ENCODE peak calls at places on chromosomes 11 and 22, in eight cellular contexts. M is CD8-positive, alpha-beta T cell; H is heart right ventricle; Q is CD8-positive, alpha-beta memory T cell; I is left ventricle myocardium inferior; K is fibroblast of the aortic adventitia; Z is coronary artery; O is SJSA1. B is an unnamed sample.

GRCh38 chr22:47245286-47245685 is 482.8 kb downstream of the TBC1D22A start:
- DNase-seq in M (no peak), H (no peak), Q (no peak), I (no peak), K (no peak), Z (no peak), O (no peak), B (no peak)

GRCh38 chr22:36900880-36901279 is 12.5 kb upstream of the CSF2RB start:
- DNase-seq in M (no peak), H (no peak), Q (no peak), I (no peak), K (peak; percentile 14), Z (no peak), O (no peak), B (peak; percentile 31)

GRCh38 chr11:60927600-60927999 is 3.3 kb downstream of the TMEM132A start:
- DNase-seq in M (no peak), H (no peak), Q (no peak), I (no peak), K (no peak), Z (no peak), O (peak; percentile 44), B (peak; percentile 75)

GRCh38 chr22:24432059-24432853 is 4.9 kb downstream of the ADORA2A start:
- DNase-seq in M (peak; percentile 38), H (peak; percentile 84), Q (no peak), I (peak; percentile 81), K (peak; percentile 83), Z (no peak), O (no peak), B (no peak)

GRCh38 chr11:120710354-120711187 is 199.0 kb downstream of the GRIK4 start:
- DNase-seq in M (no peak), H (no peak), Q (no peak), I (no peak), K (peak; percentile 83), Z (no peak), O (peak; percentile 73), B (no peak)

GRCh38 chr11:117097567-117098268 is 510 bp downstream of the SIK3 start:
- DNase-seq in M (peak; percentile 25), H (peak; percentile 59), Q (peak; percentile 33), I (peak; percentile 42), K (no peak), Z (peak; percentile 83), O (no peak), B (peak; percentile 58)

GRCh38 chr22:38718414-38718813 is 12.7 kb downstream of the GTPBP1 start:
- DNase-seq in M (no peak), H (no peak), Q (no peak), I (no peak), K (peak; percentile 72), Z (no peak), O (peak; percentile 89), B (peak; percentile 73)

GRCh38 chr11:107999759-108000455 is 8.8 kb upstream of the CUL5 start:
- DNase-seq in M (peak; percentile 51), H (no peak), Q (peak; percentile 25), I (no peak), K (peak; percentile 21), Z (no peak), O (no peak), B (no peak)

GRCh38 chr11:4465411-4465810 is 16.3 kb downstream of the OR52K2 start:
- DNase-seq in M (no peak), H (no peak), Q (no peak), I (no peak), K (no peak), Z (no peak), O (no peak), B (no peak)

GRCh38 chr11:29448246-29448877 is 568.5 kb downstream of the KCNA4 start:
- DNase-seq in M (no peak), H (no peak), Q (no peak), I (no peak), K (peak; percentile 61), Z (no peak), O (no peak), B (no peak)

GRCh38 chr11:111565111-111565720 is 24.7 kb downstream of the LAYN start:
- DNase-seq in M (peak; percentile 43), H (peak; percentile 18), Q (peak; percentile 47), I (peak; percentile 26), K (peak; percentile 89), Z (no peak), O (peak; percentile 58), B (peak; percentile 67)

GRCh38 chr11:73951797-73952196 is 971 bp downstream of the DNAJB13 start:
- DNase-seq in M (no peak), H (no peak), Q (no peak), I (no peak), K (no peak), Z (no peak), O (no peak), B (no peak)

GRCh38 chr11:121106812-121107211 is 5.8 kb downstream of the TECTA start:
- DNase-seq in M (no peak), H (no peak), Q (no peak), I (no peak), K (no peak), Z (no peak), O (no peak), B (no peak)

GRCh38 chr11:57478971-57479663 is 18.8 kb downstream of the RTN4RL2 start:
- DNase-seq in M (no peak), H (no peak), Q (no peak), I (no peak), K (no peak), Z (no peak), O (no peak), B (no peak)
- H3K4me3 ChIP-seq in M (no peak overlapping the region), H (no peak overlapping the region), Q (no peak overlapping the region), I (no peak overlapping the region), K (no peak overlapping the region), Z (no peak overlapping the region), O (no peak overlapping the region), B (no peak overlapping the region)

GRCh38 chr11:33847251-33847650 is 44.6 kb downstream of the LMO2 start:
- DNase-seq in M (no peak), H (no peak), Q (no peak), I (no peak), K (no peak), Z (no peak), O (no peak), B (no peak)

GRCh38 chr11:33844236-33844635 is 47.6 kb downstream of the LMO2 start:
- DNase-seq in M (no peak), H (no peak), Q (no peak), I (no peak), K (no peak), Z (no peak), O (no peak), B (no peak)

GRCh38 chr11:33843018-33843417 is 48.9 kb downstream of the LMO2 start:
- DNase-seq in M (no peak), H (no peak), Q (no peak), I (no peak), K (no peak), Z (no peak), O (no peak), B (no peak)

GRCh38 chr11:33842236-33842915 is 49.5 kb downstream of the LMO2 start:
- DNase-seq in M (no peak), H (no peak), Q (no peak), I (no peak), K (no peak), Z (no peak), O (no peak), B (no peak)
- H3K4me3 ChIP-seq in M (no peak overlapping the region), H (no peak overlapping the region), Q (no peak overlapping the region), I (no peak overlapping the region), K (no peak overlapping the region), Z (no peak overlapping the region), O (no peak overlapping the region), B (no peak overlapping the region)

GRCh38 chr11:69533296-69534165 is 52.1 kb downstream of the LINC01488 start:
- DNase-seq in M (no peak), H (no peak), Q (no peak), I (no peak), K (no peak), Z (no peak), O (peak; percentile 60), B (no peak)
- H3K4me3 ChIP-seq in M (no peak overlapping the region), H (no peak overlapping the region), Q (no peak overlapping the region), I (no peak overlapping the region), K (no peak overlapping the region), Z (no peak overlapping the region), O (no peak overlapping the region), B (no peak overlapping the region)

GRCh38 chr22:19962909-19963806 is 21.5 kb upstream of the TXNRD2 start:
- DNase-seq in M (no peak), H (peak; percentile 13), Q (no peak), I (no peak), K (peak; percentile 36), Z (no peak), O (no peak), B (peak; percentile 97)

GRCh38 chr22:19961868-19962245 is 20.2 kb upstream of the TXNRD2 start:
- DNase-seq in M (no peak), H (no peak), Q (no peak), I (no peak), K (no peak), Z (no peak), O (no peak), B (no peak)

GRCh38 chr22:19963863-19964642 is 22.4 kb upstream of the TXNRD2 start:
- DNase-seq in M (no peak), H (no peak), Q (no peak), I (no peak), K (no peak), Z (no peak), O (no peak), B (no peak)

GRCh38 chr22:19961201-19961580 is 19.6 kb upstream of the TXNRD2 start:
- DNase-seq in M (no peak), H (no peak), Q (no peak), I (no peak), K (no peak), Z (no peak), O (no peak), B (no peak)

DNA sequence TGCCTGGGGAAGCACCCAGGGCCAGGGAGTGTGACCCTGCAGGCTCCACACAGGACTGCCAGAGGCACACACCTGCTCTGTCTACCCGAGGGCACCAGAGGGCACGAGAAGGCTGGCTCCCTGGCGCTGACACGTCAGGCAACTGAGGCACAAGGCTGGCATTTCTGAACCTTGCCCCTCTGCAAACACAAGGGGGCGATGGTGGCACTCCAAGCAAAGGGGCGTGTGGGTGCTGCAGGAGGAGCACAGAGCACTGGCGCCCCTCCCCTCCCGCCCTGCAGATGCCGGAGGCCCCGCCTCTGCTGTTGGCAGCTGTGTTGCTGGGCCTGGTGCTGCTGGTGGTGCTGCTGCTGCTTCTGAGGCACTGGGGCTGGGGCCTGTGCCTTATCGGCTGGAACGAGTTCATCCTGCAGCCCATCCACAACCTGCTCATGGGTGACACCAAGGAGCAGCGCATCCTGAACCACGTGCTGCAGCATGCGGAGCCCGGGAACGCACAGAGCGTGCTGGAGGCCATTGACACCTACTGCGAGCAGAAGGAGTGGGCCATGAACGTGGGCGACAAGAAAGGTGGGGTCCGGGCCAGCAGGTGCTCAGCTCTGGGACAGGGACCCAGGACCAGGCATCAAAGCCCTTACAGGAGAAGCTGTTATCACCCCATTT is 20.8 kb upstream of the TXNRD2 start:
- DNase-seq in M (peak; percentile 76), H (peak; percentile 64), Q (no peak), I (peak; percentile 60), K (peak; percentile 71), Z (no peak), O (peak; percentile 78), B (peak; percentile 82)
- H3K4me3 ChIP-seq in M (no peak overlapping the region), H (no peak overlapping the region), Q (no peak overlapping the region), I (no peak overlapping the region), K (no peak overlapping the region), Z (no peak overlapping the region), O (no peak overlapping the region), B (peak overlapping the region; percentile 40)

B was measured in breast epithelium.